ENCODE peak calls at places on chromosomes 5 and 9, in four cellular contexts. I, L, W and P are unnamed samples.

GRCh38 chr5:72282878-72283277 is 37.2 kb downstream of the MRPS27 start:
- DNase-seq in L (no peak), I (no peak), W (no peak), P (peak; percentile 50)

GRCh38 chr9:114587345-114588149 is at the start of gene ATP6V1G1:
- DNase-seq in W (peak; percentile 96), L (peak; percentile 100), I (peak; percentile 100), P (peak; percentile 100)

GRCh38 chr5:110105692-110106091 is 416.0 kb downstream of the MAN2A1 start:
- DNase-seq in L (no peak), I (no peak), W (no peak), P (no peak)

GRCh38 chr5:156188026-156188425 is 138.9 kb upstream of the SGCD start:
- DNase-seq in I (no peak), W (no peak), L (no peak), P (no peak)

GRCh38 chr5:149611327-149611726 is 30.0 kb downstream of the ARHGEF37 start:
- DNase-seq in L (no peak), W (no peak), I (no peak), P (peak; percentile 29)

GRCh38 chr5:54703091-54703490 is 185.5 kb downstream of the SNX18 start:
- DNase-seq in L (no peak), W (no peak), I (peak; percentile 92), P (peak; percentile 63)

GRCh38 chr5:149767278-149767550 is 37.1 kb downstream of the PPARGC1B start:
- DNase-seq in W (no peak), I (no peak), L (no peak), P (no peak)

GRCh38 chr9:126690431-126691051 is 76.8 kb downstream of the LMX1B start:
- DNase-seq in W (peak; percentile 31), I (no peak), L (peak; percentile 80), P (no peak)

GRCh38 chr5:34691326-34691725 is 35.2 kb downstream of the RAI14 start:
- DNase-seq in I (no peak), W (no peak), L (no peak), P (no peak)

GRCh38 chr9:119216891-119217290 is 152.3 kb downstream of the BRINP1 start:
- DNase-seq in I (no peak), W (no peak), L (no peak), P (no peak)

GRCh38 chr5:33433303-33434255 is 7.2 kb upstream of the TARS1 start:
- DNase-seq in I (no peak), L (no peak), W (no peak), P (no peak)

GRCh38 chr9:134224827-134225154 is 60.4 kb upstream of the RNU6ATAC start:
- DNase-seq in I (no peak), L (no peak), W (no peak), P (no peak)

GRCh38 chr5:89421035-89421434 is 538.1 kb upstream of the MEF2C start:
- DNase-seq in I (no peak), L (no peak), W (no peak), P (no peak)

GRCh38 chr5:39191216-39191615 is 28.1 kb downstream of the FYB1 start:
- DNase-seq in W (no peak), I (peak; percentile 12), L (no peak), P (no peak)

GRCh38 chr5:177043114-177043513 is 20.6 kb downstream of the ZNF346 start:
- DNase-seq in I (no peak), L (no peak), W (no peak), P (no peak)

GRCh38 chr5:178387856-178388190 is 155.2 kb upstream of the PHYKPL start:
- DNase-seq in W (no peak), L (peak; percentile 64), I (no peak), P (no peak)

GRCh38 chr5:76811214-76811613 is 7.6 kb upstream of the F2RL1 start:
- DNase-seq in W (no peak), I (no peak), L (no peak), P (no peak)

GRCh38 chr5:43192558-43193170 is 639 bp downstream of the NIM1K start:
- DNase-seq in W (no peak), L (peak; percentile 78), I (no peak), P (peak; percentile 37)

GRCh38 chr5:152290181-152290580 is 114.9 kb downstream of the NMUR2 start:
- DNase-seq in I (peak; percentile 82), W (no peak), L (no peak), P (no peak)

GRCh38 chr5:76145945-76146344 is 62.8 kb downstream of the SV2C start:
- DNase-seq in W (no peak), L (no peak), I (no peak), P (no peak)

GRCh38 chr5:81140942-81141341 is 92.2 kb upstream of the CKMT2 start:
- DNase-seq in L (no peak), W (no peak), I (no peak), P (peak; percentile 31)

GRCh38 chr9:135224286-135224871 is 136.9 kb downstream of the OLFM1 start:
- DNase-seq in L (peak; percentile 38), I (no peak), W (no peak), P (no peak)

GRCh38 chr9:107866912-107867311 is 377.3 kb upstream of the KLF4 start:
- DNase-seq in W (no peak), L (no peak), I (no peak), P (no peak)

GRCh38 chr5:60232051-60232794 is 338.7 kb upstream of the PDE4D start:
- DNase-seq in L (no peak), I (no peak), W (no peak), P (no peak)

GRCh38 chr5:162096448-162096847 is 28.9 kb downstream of the GABRG2 start:
- DNase-seq in L (no peak), W (no peak), I (no peak), P (no peak)

GRCh38 chr5:87576867-87577266 is 164.1 kb upstream of the CCNH start:
- DNase-seq in L (no peak), I (no peak), W (no peak), P (no peak)

GRCh38 chr5:143887302-143887638 is 75.3 kb downstream of the HMHB1 start:
- DNase-seq in W (no peak), L (no peak), I (no peak), P (peak; percentile 21)

GRCh38 chr5:119036101-119036762 is 34.7 kb upstream of the DMXL1 start:
- DNase-seq in I (no peak), W (no peak), L (no peak), P (no peak)

GRCh38 chr5:109006129-109006528 is 258.4 kb downstream of the FER start:
- DNase-seq in W (no peak), L (no peak), I (no peak), P (no peak)

DNA sequence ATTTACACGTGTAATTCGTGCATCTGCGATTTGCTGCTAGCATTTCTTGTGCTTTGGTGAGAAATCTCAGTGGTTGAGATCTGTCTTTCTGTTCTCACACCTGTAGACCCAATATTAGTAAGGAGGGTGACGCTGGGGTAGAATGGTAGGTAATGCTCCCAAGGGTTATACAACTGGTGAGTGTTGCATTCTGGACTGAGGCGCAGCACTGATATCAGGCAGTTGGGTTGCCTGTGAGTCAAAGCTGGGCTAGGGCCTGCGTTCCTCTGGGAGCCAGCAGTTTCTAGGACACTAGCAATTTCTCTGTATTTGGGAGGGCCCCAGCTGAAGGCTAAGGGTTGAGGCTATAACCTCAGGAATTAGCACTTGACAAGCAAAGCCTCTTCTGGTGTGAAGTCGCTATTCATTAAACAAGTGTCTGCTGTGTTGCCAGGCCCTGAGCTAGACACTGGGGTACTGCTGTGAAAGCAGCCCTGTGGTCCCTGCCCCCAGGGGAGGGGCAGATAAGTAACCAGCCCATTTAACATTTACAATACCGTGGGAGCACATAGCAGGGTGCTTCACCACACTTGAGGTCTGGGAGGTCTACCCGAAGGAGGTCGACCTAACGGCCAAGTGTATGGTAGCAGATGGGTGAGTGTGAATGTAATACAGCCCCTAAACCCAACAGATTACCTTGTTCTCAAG is 28.7 kb downstream of the LARP1 start:
- DNase-seq in L (no peak), I (no peak), W (no peak), P (no peak)
- TF ChIP-seq CTCF in L (no peak), I (no peak), W (no peak), P (no peak)

GRCh38 chr5:3601929-3602712 is 6.5 kb downstream of the IRX1 start:
- DNase-seq in I (no peak), L (peak; percentile 70), W (no peak), P (no peak)
- H3K9me3 ChIP-seq in I (no peaks in the 10 kb centered on the region), L (no peaks in the 10 kb centered on the region), W (no peaks in the 10 kb centered on the region), P (no peaks in the 10 kb centered on the region)

GRCh38 chr5:55750499-55750898 is 12.6 kb downstream of the DDX4 start:
- DNase-seq in L (no peak), I (no peak), W (no peak), P (no peak)
- TF ChIP-seq CTCF in L (no peak), I (no peak), W (no peak), P (no peak)

DNA sequence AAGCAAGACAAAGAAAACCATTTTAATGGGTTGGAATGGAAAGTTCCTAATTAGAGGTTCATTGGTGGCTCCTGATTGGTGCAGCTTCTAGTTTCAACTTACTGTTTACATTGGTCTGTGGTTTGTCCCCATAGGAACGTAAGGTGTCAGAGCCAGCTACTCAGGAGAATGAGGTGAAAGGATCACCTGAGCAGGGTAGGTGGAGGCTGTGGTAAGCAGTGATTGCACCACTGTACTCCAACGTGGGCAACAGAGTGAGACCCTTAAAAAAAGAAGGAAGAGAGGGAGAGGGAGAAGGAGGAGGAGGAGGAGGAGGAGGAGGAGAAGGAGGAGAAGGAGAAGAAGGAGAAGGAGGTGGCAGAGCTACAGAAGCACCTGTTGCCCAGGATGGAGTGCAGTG is 30.4 kb downstream of the KCNIP1 start:
- DNase-seq in W (no peak), I (no peak), L (no peak), P (no peak)
- H3K9me3 ChIP-seq in W (no peaks in the 10 kb centered on the region), I (no peaks in the 10 kb centered on the region), L (no peaks in the 10 kb centered on the region), P (no peaks in the 10 kb centered on the region)

GRCh38 chr9:37784640-37785483 is at the start of gene EXOSC3:
- DNase-seq in W (peak; percentile 58), L (peak; percentile 96), I (peak; percentile 97), P (peak; percentile 83)
- TF ChIP-seq CTCF in W (no peak), L (no peak), I (peak; percentile 2), P (no peak)

DNA sequence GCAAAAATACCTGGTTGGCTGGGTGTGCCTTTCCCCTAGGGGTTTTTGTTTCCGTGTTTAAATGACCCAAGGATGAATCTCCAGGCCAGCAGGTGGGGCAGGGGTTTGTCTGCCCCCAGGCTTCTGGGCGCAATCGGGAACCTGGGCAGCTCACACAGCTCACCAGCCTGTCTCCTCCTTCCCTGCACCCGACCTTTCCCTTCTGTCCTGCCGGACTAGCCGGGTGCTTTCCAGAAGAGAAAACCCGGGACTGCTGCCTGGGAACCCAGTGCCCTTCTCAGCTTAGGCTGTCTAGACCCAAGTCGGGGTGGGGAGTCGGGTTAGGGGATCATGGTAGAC is 84.3 kb downstream of the DAB2IP start:
- DNase-seq in L (no peak), I (no peak), W (no peak), P (no peak)
- H3K9me3 ChIP-seq in L (no peaks in the 10 kb centered on the region), I (no peaks in the 10 kb centered on the region), W (no peaks in the 10 kb centered on the region), P (no peaks in the 10 kb centered on the region)

GRCh38 chr5:133246053-133246370 is 194.2 kb downstream of the HSPA4 start:
- DNase-seq in L (peak; percentile 20), I (no peak), W (no peak), P (no peak)

GRCh38 chr5:133246376-133247144 is 194.7 kb downstream of the HSPA4 start:
- DNase-seq in W (no peak), I (no peak), L (peak; percentile 68), P (no peak)

GRCh38 chr5:133245191-133246052 is 193.6 kb downstream of the HSPA4 start:
- DNase-seq in I (no peak), W (no peak), L (peak; percentile 40), P (no peak)

GRCh38 chr5:133247881-133248642 is 196.2 kb downstream of the HSPA4 start:
- DNase-seq in W (no peak), I (no peak), L (peak; percentile 73), P (no peak)

GRCh38 chr5:133247145-133247709 is 195.4 kb downstream of the HSPA4 start:
- DNase-seq in W (no peak), I (no peak), L (no peak), P (no peak)
- TF ChIP-seq CTCF in W (no peak), I (no peak), L (no peak), P (no peak)